ENCODE peak calls at places on chromosomes 6 and 20, in ten cellular contexts. L, V, J, C, A, E, N, O, H and R are unnamed samples.
A peak's percentile ranks its signal among the peaks of the same experiment; 100 is the strongest.

GRCh38 chr6:152463183-152463582 is 174.0 kb downstream of the SYNE1 start:
- DNase-seq in L (no peak), V (no peak), J (no peak), C (no peak), A (no peak), E (no peak), N (no peak), O (no peak), H (no peak), R (no peak)

GRCh38 chr6:22421187-22421586 is 124.4 kb upstream of the PRL start:
- DNase-seq in L (no peak), V (no peak), J (no peak), C (no peak), A (no peak), E (peak; percentile 59), N (no peak), O (no peak), H (no peak), R (no peak)

GRCh38 chr20:59628171-59628570 is 23.8 kb downstream of the PHACTR3 start:
- DNase-seq in L (no peak), V (no peak), J (no peak), C (no peak), A (no peak), E (no peak), N (no peak), O (no peak), H (no peak), R (no peak)

GRCh38 chr20:56628873-56629463 is at the start of gene TFAP2C:
- DNase-seq in L (peak; percentile 54), V (no peak), J (peak; percentile 88), C (no peak), A (no peak), E (peak; percentile 20), N (peak; percentile 91), O (peak; percentile 76), H (no peak), R (peak; percentile 96)

GRCh38 chr6:88074791-88075190 is 27.1 kb downstream of the SPACA1 start:
- DNase-seq in L (no peak), V (no peak), J (no peak), C (no peak), A (no peak), E (no peak), N (no peak), O (no peak), H (no peak), R (no peak)

GRCh38 chr6:73746776-73747175 is 50.8 kb downstream of the CD109 start:
- DNase-seq in L (peak; percentile 6), V (no peak), J (no peak), C (no peak), A (no peak), E (peak; percentile 39), N (no peak), O (no peak), H (no peak), R (no peak)

GRCh38 chr6:97947841-97948240 is 664.8 kb upstream of the MMS22L start:
- DNase-seq in L (no peak), V (no peak), J (no peak), C (no peak), A (peak; percentile 0), E (peak; percentile 73), N (no peak), O (no peak), H (no peak), R (no peak)

GRCh38 chr20:15491564-15491963 is 1081.7 kb downstream of the KIF16B start:
- DNase-seq in L (no peak), V (peak; percentile 43), J (peak; percentile 3), C (no peak), A (no peak), E (no peak), N (peak; percentile 83), O (no peak), H (no peak), R (no peak)

GRCh38 chr6:131381052-131381451 is 192.0 kb upstream of the ARG1 start:
- DNase-seq in L (no peak), V (no peak), J (no peak), C (no peak), A (peak; percentile 49), E (no peak), N (no peak), O (no peak), H (no peak), R (no peak)

GRCh38 chr6:32882879-32883250 is 28.9 kb downstream of the PSMB9 start:
- DNase-seq in L (peak; percentile 36), V (no peak), J (no peak), C (no peak), A (no peak), E (peak; percentile 6), N (no peak), O (no peak), H (no peak), R (no peak)

GRCh38 chr20:48877299-48877698 is 44.2 kb upstream of the ARFGEF2 start:
- DNase-seq in L (no peak), V (no peak), J (peak; percentile 66), C (no peak), A (no peak), E (no peak), N (no peak), O (no peak), H (no peak), R (no peak)

GRCh38 chr6:42313941-42314570 is 96.4 kb upstream of the MRPS10 start:
- DNase-seq in L (no peak), V (no peak), J (no peak), C (no peak), A (no peak), E (peak; percentile 53), N (no peak), O (no peak), H (peak; percentile 79), R (no peak)

DNA sequence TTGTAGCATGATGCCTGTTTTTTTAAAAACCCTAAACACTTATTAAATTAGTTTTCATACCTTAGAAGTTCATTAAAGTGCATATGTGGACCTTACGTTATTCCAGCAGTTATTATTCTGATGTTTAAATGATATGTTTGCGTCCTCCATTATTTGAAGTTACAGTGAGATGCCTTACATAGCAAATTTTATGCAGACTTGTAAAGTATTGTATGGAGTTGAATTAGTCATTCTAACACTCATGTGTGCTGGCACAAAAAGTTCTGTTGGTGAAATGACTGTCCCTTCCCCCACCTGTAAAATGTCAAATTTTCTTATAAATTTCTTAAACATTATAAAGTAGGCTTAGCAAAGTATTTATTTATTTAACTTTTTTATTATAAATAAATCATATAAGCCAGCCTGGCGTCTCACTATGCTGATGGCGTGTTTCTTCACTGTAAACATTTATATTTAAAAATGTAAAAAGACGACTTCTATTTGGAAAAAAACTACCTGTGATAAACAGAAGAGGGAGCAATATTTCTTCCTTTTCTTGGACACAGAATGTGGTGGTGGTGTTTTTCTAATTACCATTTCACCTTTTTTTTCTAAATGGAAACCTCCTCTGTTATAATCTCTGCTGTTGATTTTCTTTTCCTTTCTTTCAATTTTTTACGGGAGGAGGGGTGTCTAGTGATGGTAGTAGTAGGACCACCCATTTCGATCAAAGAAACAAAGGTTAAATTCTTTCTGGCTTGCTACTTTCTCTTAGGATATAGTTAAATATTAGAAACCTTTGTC is 155.4 kb downstream of the RFPL4B start:
- DNase-seq in L (no peak), V (no peak), J (no peak), C (no peak), A (no peak), E (peak; percentile 29), N (no peak), O (no peak), H (no peak), R (no peak)
- TF ChIP-seq CTCF in L (peak; percentile 78), V (no peak), J (no peak), C (no peak), A (peak; percentile 22), E (peak; percentile 48), N (peak; percentile 72), O (no peak), H (peak; percentile 51), R (peak; percentile 60)

GRCh38 chr6:35017461-35018183 is 123.5 kb downstream of the TCP11 start:
- DNase-seq in L (no peak), V (no peak), J (no peak), C (no peak), A (no peak), E (peak; percentile 44), N (peak; percentile 42), O (peak; percentile 73), H (no peak), R (no peak)
- TF ChIP-seq CTCF in L (no peak), V (no peak), J (no peak), C (no peak), A (no peak), E (no peak), N (no peak), O (no peak), H (peak; percentile 12), R (no peak)

GRCh38 chr20:44690781-44691423 is 24.3 kb upstream of the CCN5 start:
- DNase-seq in L (no peak), V (no peak), J (no peak), C (no peak), A (no peak), E (peak; percentile 37), N (no peak), O (no peak), H (no peak), R (no peak)

GRCh38 chr20:44686934-44687333 is 28.2 kb upstream of the CCN5 start:
- DNase-seq in L (no peak), V (no peak), J (no peak), C (no peak), A (no peak), E (no peak), N (no peak), O (no peak), H (no peak), R (no peak)

GRCh38 chr20:44689809-44690208 is 25.4 kb upstream of the CCN5 start:
- DNase-seq in L (no peak), V (no peak), J (no peak), C (no peak), A (no peak), E (no peak), N (no peak), O (no peak), H (no peak), R (no peak)

GRCh38 chr20:44691424-44692423 is 23.4 kb upstream of the CCN5 start:
- DNase-seq in L (no peak), V (no peak), J (no peak), C (no peak), A (no peak), E (no peak), N (no peak), O (peak; percentile 85), H (no peak), R (no peak)

DNA sequence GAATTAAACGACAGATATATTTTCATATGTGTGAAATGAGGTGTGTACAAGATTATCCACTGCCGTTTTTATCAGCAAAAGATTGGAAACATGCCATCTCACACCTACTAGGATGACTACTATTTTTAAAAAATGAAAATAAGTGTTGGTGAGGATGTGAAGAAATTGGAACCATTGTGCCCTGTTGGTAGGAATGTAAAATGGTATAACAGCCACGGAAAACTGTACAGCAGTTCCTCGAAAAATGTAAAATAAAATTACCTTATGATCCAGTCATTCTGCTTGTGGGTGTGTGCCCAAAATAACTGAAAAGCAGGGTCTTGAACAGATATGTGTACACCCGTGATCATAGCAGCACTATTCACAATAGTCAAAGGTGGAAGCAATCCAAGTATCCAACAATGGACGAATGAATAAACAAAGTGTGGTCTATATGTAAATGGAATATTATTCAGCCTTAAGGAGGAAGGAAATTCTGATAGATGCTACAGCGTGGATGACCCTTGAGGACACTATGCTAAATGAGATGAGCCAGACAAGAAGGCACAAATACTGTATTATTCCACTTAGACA is 27.0 kb upstream of the CCN5 start:
- DNase-seq in L (no peak), V (no peak), J (no peak), C (no peak), A (no peak), E (no peak), N (no peak), O (no peak), H (no peak), R (no peak)
- TF ChIP-seq CTCF in L (peak; percentile 63), V (no peak), J (no peak), C (no peak), A (no peak), E (peak; percentile 22), N (peak; percentile 17), O (no peak), H (peak; percentile 22), R (peak; percentile 30)

GRCh38 chr6:91358986-91359385 is 772.1 kb upstream of the MAP3K7 start:
- DNase-seq in L (no peak), V (no peak), J (no peak), C (no peak), A (no peak), E (no peak), N (no peak), O (no peak), H (no peak), R (no peak)
- TF ChIP-seq CTCF in L (no peak), V (no peak), J (no peak), C (no peak), A (no peak), E (no peak), N (no peak), O (no peak), H (no peak), R (no peak)